ENCODE peak calls at places on chromosomes 6 and 20, in five cellular contexts. X is psoas muscle, M is MV-4-11, T is WTC11, S is endothelial cell. Q is an unnamed sample.

GRCh38 chr6:11366934-11367637 is 134.6 kb upstream of the NEDD9 start:
- DNase-seq in X (no peak), M (peak; percentile 29), T (no peak), S (no peak), Q (no peak)

GRCh38 chr6:133380723-133381122 is 139.6 kb downstream of the EYA4 start:
- DNase-seq in X (no peak), M (no peak), T (no peak), S (no peak), Q (no peak)

GRCh38 chr20:39019805-39020325 is 57.7 kb downstream of the DHX35 start:
- DNase-seq in X (no peak), M (no peak), T (no peak), S (no peak), Q (no peak)

GRCh38 chr6:111837007-111837406 is 36.2 kb downstream of the FYN start:
- DNase-seq in X (no peak), M (no peak), T (no peak), S (no peak), Q (no peak)

GRCh38 chr20:51022803-51023616 is at the start of gene KCNG1:
- DNase-seq in X (peak; percentile 65), M (peak; percentile 60), T (peak; percentile 79), S (peak; percentile 81), Q (no peak)

GRCh38 chr6:38688579-38689087 is 14.3 kb downstream of the GLO1 start:
- DNase-seq in X (no peak), M (peak; percentile 54), T (peak; percentile 20), S (no peak), Q (no peak)

GRCh38 chr20:63321148-63321831 is 28.3 kb downstream of the COL20A1 start:
- DNase-seq in X (peak; percentile 48), M (no peak), T (no peak), S (no peak), Q (no peak)

GRCh38 chr20:2820896-2821869 is 5.0 kb downstream of the TMEM239 start:
- DNase-seq in X (no peak), M (no peak), T (peak; percentile 51), S (no peak), Q (no peak)

GRCh38 chr6:45470131-45470738 is 92.5 kb upstream of the SUPT3H start:
- DNase-seq in X (no peak), M (no peak), T (no peak), S (no peak), Q (no peak)

GRCh38 chr6:88870728-88871330 is 92.6 kb downstream of the RNGTT start:
- DNase-seq in X (no peak), M (peak; percentile 29), T (no peak), S (peak; percentile 30), Q (peak; percentile 4)

GRCh38 chr20:44010162-44010704 is 95.6 kb downstream of the TOX2 start:
- DNase-seq in X (no peak), M (no peak), T (no peak), S (no peak), Q (peak; percentile 90)

GRCh38 chr6:3664641-3665041 is 86.9 kb downstream of the PXDC1 start:
- DNase-seq in X (no peak), M (no peak), T (no peak), S (no peak), Q (no peak)

GRCh38 chr20:32294071-32294470 is 16.6 kb downstream of the KIF3B start:
- DNase-seq in X (no peak), M (no peak), T (no peak), S (no peak), Q (no peak)

GRCh38 chr6:26187981-26188635 is 100.9 kb downstream of the HFE start:
- DNase-seq in X (no peak), M (peak; percentile 82), T (no peak), S (no peak), Q (peak; percentile 69)

GRCh38 chr20:33180169-33180568 is 12.2 kb downstream of the BPIFA2 start:
- DNase-seq in X (no peak), M (no peak), T (no peak), S (no peak), Q (no peak)

GRCh38 chr6:109240370-109241084 is 141.7 kb downstream of the CD164 start:
- DNase-seq in X (no peak), M (peak; percentile 54), T (no peak), S (no peak), Q (no peak)

GRCh38 chr6:19052219-19052618 is 665.1 kb downstream of the RNF144B start:
- DNase-seq in X (no peak), M (no peak), T (no peak), S (no peak), Q (no peak)

GRCh38 chr6:81515562-81516453 is 236.7 kb downstream of the TENT5A start:
- DNase-seq in X (no peak), M (no peak), T (no peak), S (no peak), Q (no peak)

GRCh38 chr6:89291256-89291819 is 23.8 kb downstream of the GABRR2 start:
- DNase-seq in X (no peak), M (no peak), T (no peak), S (no peak), Q (no peak)

GRCh38 chr6:134642217-134642616 is 307.7 kb downstream of the ALDH8A1 start:
- DNase-seq in X (no peak), M (no peak), T (no peak), S (no peak), Q (no peak)

GRCh38 chr20:49790077-49790798 is 22.4 kb upstream of the SLC9A8 start:
- DNase-seq in X (peak; percentile 21), M (peak; percentile 89), T (peak; percentile 33), S (peak; percentile 37), Q (peak; percentile 90)

GRCh38 chr6:139392834-139393233 is 18.4 kb upstream of the CITED2 start:
- DNase-seq in X (no peak), M (peak; percentile 91), T (no peak), S (no peak), Q (no peak)